ENCODE peak calls at places on chromosomes 12 and 14, in seven cellular contexts. One of them, this sample, is unnamed.

GRCh38 chr14:104561124-104561531 is 18.4 kb upstream of the C14orf180 start:
- DNase-seq in smooth muscle cell of the brain vasculature: no peak
- DNase-seq in mesothelial cell of epicardium: no peak
- DNase-seq in fibroblast of mammary gland: no peak
- DNase-seq in substantia nigra: no peak
- DNase-seq in naive B cell: no peak
- DNase-seq in activated T-cell treated with anti-CD3 and anti-CD28 coated beads, Interleukin-2, amount 50 U/mL, for 72 hours: no peak
- DNase-seq in this sample: no peak

GRCh38 chr14:91152499-91152898 is 38.6 kb downstream of the DGLUCY start:
- DNase-seq in mesothelial cell of epicardium: no peak
- DNase-seq in naive B cell: no peak
- DNase-seq in activated T-cell treated with anti-CD3 and anti-CD28 coated beads, Interleukin-2, amount 50 U/mL, for 72 hours: no peak
- DNase-seq in smooth muscle cell of the brain vasculature: no peak
- DNase-seq in substantia nigra: no peak
- DNase-seq in fibroblast of mammary gland: no peak
- DNase-seq in this sample: no peak

GRCh38 chr12:25692115-25693035 is 139.3 kb upstream of the LMNTD1 start:
- DNase-seq in substantia nigra: no peak
- DNase-seq in naive B cell: no peak
- DNase-seq in activated T-cell treated with anti-CD3 and anti-CD28 coated beads, Interleukin-2, amount 50 U/mL, for 72 hours: no peak
- DNase-seq in fibroblast of mammary gland: peak; percentile 78
- DNase-seq in mesothelial cell of epicardium: no peak
- DNase-seq in smooth muscle cell of the brain vasculature: no peak
- DNase-seq in this sample: no peak

GRCh38 chr14:64654072-64654899 is 49.9 kb upstream of the PLEKHG3 start:
- DNase-seq in smooth muscle cell of the brain vasculature: peak; percentile 65
- DNase-seq in activated T-cell treated with anti-CD3 and anti-CD28 coated beads, Interleukin-2, amount 50 U/mL, for 72 hours: no peak
- DNase-seq in fibroblast of mammary gland: peak; percentile 95
- DNase-seq in naive B cell: no peak
- DNase-seq in mesothelial cell of epicardium: no peak
- DNase-seq in substantia nigra: no peak
- DNase-seq in this sample: peak; percentile 45

GRCh38 chr14:92471919-92472318 is 41.7 kb upstream of the RIN3 start:
- DNase-seq in mesothelial cell of epicardium: no peak
- DNase-seq in naive B cell: no peak
- DNase-seq in smooth muscle cell of the brain vasculature: peak; percentile 45
- DNase-seq in activated T-cell treated with anti-CD3 and anti-CD28 coated beads, Interleukin-2, amount 50 U/mL, for 72 hours: no peak
- DNase-seq in fibroblast of mammary gland: peak; percentile 90
- DNase-seq in substantia nigra: no peak
- DNase-seq in this sample: no peak

GRCh38 chr12:45216297-45216982 is 545 bp downstream of the ANO6 start:
- DNase-seq in substantia nigra: peak; percentile 22
- DNase-seq in mesothelial cell of epicardium: peak; percentile 38
- DNase-seq in smooth muscle cell of the brain vasculature: no peak
- DNase-seq in fibroblast of mammary gland: peak; percentile 34
- DNase-seq in activated T-cell treated with anti-CD3 and anti-CD28 coated beads, Interleukin-2, amount 50 U/mL, for 72 hours: peak; percentile 62
- DNase-seq in naive B cell: peak; percentile 57
- DNase-seq in this sample: peak; percentile 73

GRCh38 chr14:101064121-101064661 is 160.7 kb upstream of the RTL1 start:
- DNase-seq in substantia nigra: no peak
- DNase-seq in mesothelial cell of epicardium: peak; percentile 3
- DNase-seq in smooth muscle cell of the brain vasculature: no peak
- DNase-seq in activated T-cell treated with anti-CD3 and anti-CD28 coated beads, Interleukin-2, amount 50 U/mL, for 72 hours: no peak
- DNase-seq in naive B cell: no peak
- DNase-seq in fibroblast of mammary gland: no peak
- DNase-seq in this sample: no peak

GRCh38 chr14:103530831-103531230 is 1.8 kb downstream of the TRMT61A start:
- DNase-seq in mesothelial cell of epicardium: no peak
- DNase-seq in substantia nigra: no peak
- DNase-seq in fibroblast of mammary gland: no peak
- DNase-seq in smooth muscle cell of the brain vasculature: no peak
- DNase-seq in naive B cell: no peak
- DNase-seq in activated T-cell treated with anti-CD3 and anti-CD28 coated beads, Interleukin-2, amount 50 U/mL, for 72 hours: no peak
- DNase-seq in this sample: no peak

GRCh38 chr12:91741932-91742331 is 403.7 kb downstream of the BTG1 start:
- DNase-seq in mesothelial cell of epicardium: no peak
- DNase-seq in substantia nigra: no peak
- DNase-seq in smooth muscle cell of the brain vasculature: no peak
- DNase-seq in naive B cell: no peak
- DNase-seq in activated T-cell treated with anti-CD3 and anti-CD28 coated beads, Interleukin-2, amount 50 U/mL, for 72 hours: no peak
- DNase-seq in fibroblast of mammary gland: no peak
- DNase-seq in this sample: no peak

GRCh38 chr14:91413547-91414474 is 3.8 kb downstream of the CCDC88C start:
- DNase-seq in mesothelial cell of epicardium: no peak
- DNase-seq in smooth muscle cell of the brain vasculature: no peak
- DNase-seq in substantia nigra: no peak
- DNase-seq in fibroblast of mammary gland: no peak
- DNase-seq in naive B cell: no peak
- DNase-seq in activated T-cell treated with anti-CD3 and anti-CD28 coated beads, Interleukin-2, amount 50 U/mL, for 72 hours: no peak
- DNase-seq in this sample: no peak

GRCh38 chr12:88624911-88625310 is 44.6 kb upstream of the KITLG start:
- DNase-seq in naive B cell: no peak
- DNase-seq in fibroblast of mammary gland: peak; percentile 74
- DNase-seq in mesothelial cell of epicardium: no peak
- DNase-seq in substantia nigra: no peak
- DNase-seq in smooth muscle cell of the brain vasculature: no peak
- DNase-seq in activated T-cell treated with anti-CD3 and anti-CD28 coated beads, Interleukin-2, amount 50 U/mL, for 72 hours: no peak
- DNase-seq in this sample: no peak

GRCh38 chr14:103512701-103513611 is 9.7 kb downstream of the CKB start:
- DNase-seq in fibroblast of mammary gland: peak; percentile 80
- DNase-seq in activated T-cell treated with anti-CD3 and anti-CD28 coated beads, Interleukin-2, amount 50 U/mL, for 72 hours: no peak
- DNase-seq in naive B cell: no peak
- DNase-seq in mesothelial cell of epicardium: no peak
- DNase-seq in smooth muscle cell of the brain vasculature: no peak
- DNase-seq in substantia nigra: peak; percentile 62
- DNase-seq in this sample: peak; percentile 6

GRCh38 chr12:98509063-98509462 is 6.3 kb upstream of the TMPO start:
- DNase-seq in naive B cell: no peak
- DNase-seq in smooth muscle cell of the brain vasculature: no peak
- DNase-seq in activated T-cell treated with anti-CD3 and anti-CD28 coated beads, Interleukin-2, amount 50 U/mL, for 72 hours: no peak
- DNase-seq in fibroblast of mammary gland: no peak
- DNase-seq in substantia nigra: no peak
- DNase-seq in mesothelial cell of epicardium: no peak
- DNase-seq in this sample: no peak

GRCh38 chr12:104154806-104155205 is 16.8 kb upstream of the NFYB start:
- DNase-seq in smooth muscle cell of the brain vasculature: no peak
- DNase-seq in substantia nigra: no peak
- DNase-seq in naive B cell: no peak
- DNase-seq in fibroblast of mammary gland: no peak
- DNase-seq in mesothelial cell of epicardium: no peak
- DNase-seq in activated T-cell treated with anti-CD3 and anti-CD28 coated beads, Interleukin-2, amount 50 U/mL, for 72 hours: no peak
- DNase-seq in this sample: no peak

GRCh38 chr14:76022991-76023390 is 37.4 kb downstream of the IFT43 start:
- DNase-seq in fibroblast of mammary gland: no peak
- DNase-seq in smooth muscle cell of the brain vasculature: no peak
- DNase-seq in substantia nigra: no peak
- DNase-seq in activated T-cell treated with anti-CD3 and anti-CD28 coated beads, Interleukin-2, amount 50 U/mL, for 72 hours: no peak
- DNase-seq in mesothelial cell of epicardium: no peak
- DNase-seq in naive B cell: no peak
- DNase-seq in this sample: no peak

GRCh38 chr14:95046711-95047681 is 110.3 kb downstream of the DICER1 start:
- DNase-seq in smooth muscle cell of the brain vasculature: peak; percentile 12
- DNase-seq in substantia nigra: no peak
- DNase-seq in mesothelial cell of epicardium: peak; percentile 7
- DNase-seq in fibroblast of mammary gland: no peak
- DNase-seq in naive B cell: no peak
- DNase-seq in activated T-cell treated with anti-CD3 and anti-CD28 coated beads, Interleukin-2, amount 50 U/mL, for 72 hours: no peak
- DNase-seq in this sample: no peak

GRCh38 chr12:46942579-46942978 is 116.8 kb upstream of the SLC38A4 start:
- DNase-seq in fibroblast of mammary gland: peak; percentile 27
- DNase-seq in activated T-cell treated with anti-CD3 and anti-CD28 coated beads, Interleukin-2, amount 50 U/mL, for 72 hours: no peak
- DNase-seq in smooth muscle cell of the brain vasculature: no peak
- DNase-seq in mesothelial cell of epicardium: no peak
- DNase-seq in substantia nigra: no peak
- DNase-seq in naive B cell: no peak
- DNase-seq in this sample: no peak

GRCh38 chr14:58298880-58299664 is 717 bp downstream of the ARID4A start:
- DNase-seq in activated T-cell treated with anti-CD3 and anti-CD28 coated beads, Interleukin-2, amount 50 U/mL, for 72 hours: peak; percentile 62
- DNase-seq in substantia nigra: peak; percentile 52
- DNase-seq in mesothelial cell of epicardium: no peak
- DNase-seq in naive B cell: peak; percentile 70
- DNase-seq in fibroblast of mammary gland: no peak
- DNase-seq in smooth muscle cell of the brain vasculature: no peak
- DNase-seq in this sample: peak; percentile 73

This sample was measured in GM20000.